ENCODE peak calls at places on chromosomes 13 and 19, in ten cellular contexts. L is aorta, N is T-helper 2 cell, D is HS-5, M is KG1, X is GM23338, G is right cardiac atrium, B is activated T-cell treated with anti-CD3 and anti-CD28 coated beads for 1 hour, O is non-pigmented ciliary epithelial cell, H is spleen. J is an unnamed sample.

GRCh38 chr19:15404097-15404779 is 14.6 kb downstream of the AKAP8L start:
- DNase-seq in L (no peak), N (no peak), D (no peak), M (no peak), X (no peak), G (no peak), B (no peak), O (no peak), H (no peak), J (no peak)

GRCh38 chr19:8132858-8133458 is 16.4 kb downstream of the FBN3 start:
- DNase-seq in L (no peak), N (no peak), D (no peak), M (no peak), X (no peak), G (no peak), B (no peak), O (no peak), H (no peak), J (no peak)

GRCh38 chr19:14147797-14148605 is 11.6 kb upstream of the ASF1B start:
- DNase-seq in L (peak), N (peak), D (no peak), M (peak), X (peak), G (peak), B (peak), O (no peak), H (peak), J (peak)

GRCh38 chr13:27789153-27789494 is 3.2 kb upstream of the GSX1 start:
- DNase-seq in L (no peak), N (no peak), D (no peak), M (no peak), X (no peak), G (no peak), B (no peak), O (no peak), H (no peak), J (no peak)

GRCh38 chr19:16860996-16861395 is 27.8 kb upstream of the F2RL3 start:
- DNase-seq in L (no peak), N (no peak), D (no peak), M (no peak), X (no peak), G (no peak), B (no peak), O (no peak), H (no peak), J (no peak)

GRCh38 chr13:98707309-98707999 is 45.0 kb downstream of the SLC15A1 start:
- DNase-seq in L (no peak), N (no peak), D (no peak), M (no peak), X (no peak), G (no peak), B (no peak), O (no peak), H (no peak), J (no peak)

GRCh38 chr13:25902946-25903345 is 148.9 kb downstream of the SHISA2 start:
- DNase-seq in L (no peak), N (no peak), D (no peak), M (no peak), X (no peak), G (no peak), B (no peak), O (no peak), H (no peak), J (no peak)

GRCh38 chr19:33876192-33876591 is 79.5 kb downstream of the KCTD15 start:
- DNase-seq in L (no peak), N (no peak), D (no peak), M (no peak), X (no peak), G (no peak), B (no peak), O (no peak), H (no peak), J (no peak)

GRCh38 chr13:48561461-48562224 is 28.8 kb upstream of the RCBTB2 start:
- DNase-seq in L (no peak), N (no peak), D (no peak), M (no peak), X (no peak), G (no peak), B (no peak), O (no peak), H (no peak), J (peak)

GRCh38 chr19:38918526-38918925 is 6.5 kb upstream of the CCER2 start:
- DNase-seq in L (peak), N (no peak), D (no peak), M (no peak), X (no peak), G (no peak), B (no peak), O (no peak), H (peak), J (no peak)

GRCh38 chr13:43838909-43839308 is 40.6 kb downstream of the CCDC122 start:
- DNase-seq in L (no peak), N (no peak), D (no peak), M (no peak), X (no peak), G (no peak), B (no peak), O (no peak), H (no peak), J (no peak)

GRCh38 chr13:113585828-113586355 is 1.3 kb downstream of the TFDP1 start:
- DNase-seq in L (no peak), N (no peak), D (no peak), M (no peak), X (no peak), G (no peak), B (no peak), O (no peak), H (peak), J (no peak)